ENCODE peak calls at places on chromosomes 4 and X, in nine cellular contexts. One of them, this sample, is unnamed.

GRCh38 chr4:1627417-1628313 is 56.4 kb downstream of the FAM53A start:
- DNase-seq in fibroblast of the aortic adventitia: no peak
- DNase-seq in right cardiac atrium: no peak
- DNase-seq in EL: no peak
- DNase-seq in activated naive CD4-positive, alpha-beta T cell treated with anti-CD3 and anti-CD28 coated beads, Interleukin-2, amount 50 U/mL, for 72 hours: no peak
- DNase-seq in heart left ventricle: no peak
- DNase-seq in right atrium auricular region: no peak
- DNase-seq in cardiac fibroblast: no peak
- DNase-seq in stimulated activated CD8-positive, alpha-beta memory T cell treated with anti-CD3 and anti-CD28 coated beads, Interleukin-4, amount 100 ng/mL, for 24 hours: no peak
- DNase-seq in this sample: no peak

GRCh38 chr4:81195475-81195874 is 19.5 kb downstream of the PRKG2 start:
- DNase-seq in right cardiac atrium: no peak
- DNase-seq in heart left ventricle: no peak
- DNase-seq in stimulated activated CD8-positive, alpha-beta memory T cell treated with anti-CD3 and anti-CD28 coated beads, Interleukin-4, amount 100 ng/mL, for 24 hours: no peak
- DNase-seq in EL: no peak
- DNase-seq in activated naive CD4-positive, alpha-beta T cell treated with anti-CD3 and anti-CD28 coated beads, Interleukin-2, amount 50 U/mL, for 72 hours: no peak
- DNase-seq in right atrium auricular region: no peak
- DNase-seq in cardiac fibroblast: no peak
- DNase-seq in fibroblast of the aortic adventitia: no peak
- DNase-seq in this sample: no peak

GRCh38 chr4:60241886-60242285 is 958.2 kb upstream of the ADGRL3 start:
- DNase-seq in fibroblast of the aortic adventitia: no peak
- DNase-seq in right atrium auricular region: no peak
- DNase-seq in cardiac fibroblast: no peak
- DNase-seq in EL: no peak
- DNase-seq in activated naive CD4-positive, alpha-beta T cell treated with anti-CD3 and anti-CD28 coated beads, Interleukin-2, amount 50 U/mL, for 72 hours: no peak
- DNase-seq in stimulated activated CD8-positive, alpha-beta memory T cell treated with anti-CD3 and anti-CD28 coated beads, Interleukin-4, amount 100 ng/mL, for 24 hours: no peak
- DNase-seq in right cardiac atrium: no peak
- DNase-seq in heart left ventricle: no peak
- DNase-seq in this sample: no peak

GRCh38 chr4:127856485-127857447 is 23.9 kb upstream of the PLK4 start:
- DNase-seq in EL: peak
- DNase-seq in fibroblast of the aortic adventitia: peak
- DNase-seq in heart left ventricle: no peak
- DNase-seq in stimulated activated CD8-positive, alpha-beta memory T cell treated with anti-CD3 and anti-CD28 coated beads, Interleukin-4, amount 100 ng/mL, for 24 hours: no peak
- DNase-seq in right cardiac atrium: no peak
- DNase-seq in cardiac fibroblast: peak
- DNase-seq in activated naive CD4-positive, alpha-beta T cell treated with anti-CD3 and anti-CD28 coated beads, Interleukin-2, amount 50 U/mL, for 72 hours: no peak
- DNase-seq in right atrium auricular region: no peak
- DNase-seq in this sample: peak

GRCh38 chrX:307261-308111 is 11.1 kb downstream of the GTPBP6 start:
- DNase-seq in stimulated activated CD8-positive, alpha-beta memory T cell treated with anti-CD3 and anti-CD28 coated beads, Interleukin-4, amount 100 ng/mL, for 24 hours: no peak
- DNase-seq in fibroblast of the aortic adventitia: no peak
- DNase-seq in heart left ventricle: peak
- DNase-seq in EL: no peak
- DNase-seq in activated naive CD4-positive, alpha-beta T cell treated with anti-CD3 and anti-CD28 coated beads, Interleukin-2, amount 50 U/mL, for 72 hours: no peak
- DNase-seq in cardiac fibroblast: no peak
- DNase-seq in right atrium auricular region: no peak
- DNase-seq in right cardiac atrium: peak
- DNase-seq in this sample: no peak

GRCh38 chr4:40321671-40322131 is 13.4 kb upstream of the CHRNA9 start:
- DNase-seq in right cardiac atrium: no peak
- DNase-seq in activated naive CD4-positive, alpha-beta T cell treated with anti-CD3 and anti-CD28 coated beads, Interleukin-2, amount 50 U/mL, for 72 hours: no peak
- DNase-seq in right atrium auricular region: no peak
- DNase-seq in EL: peak
- DNase-seq in fibroblast of the aortic adventitia: peak
- DNase-seq in cardiac fibroblast: peak
- DNase-seq in heart left ventricle: no peak
- DNase-seq in stimulated activated CD8-positive, alpha-beta memory T cell treated with anti-CD3 and anti-CD28 coated beads, Interleukin-4, amount 100 ng/mL, for 24 hours: no peak
- DNase-seq in this sample: peak

GRCh38 chr4:3047464-3048286 is 26.7 kb downstream of the HTT-AS start:
- DNase-seq in stimulated activated CD8-positive, alpha-beta memory T cell treated with anti-CD3 and anti-CD28 coated beads, Interleukin-4, amount 100 ng/mL, for 24 hours: peak
- DNase-seq in activated naive CD4-positive, alpha-beta T cell treated with anti-CD3 and anti-CD28 coated beads, Interleukin-2, amount 50 U/mL, for 72 hours: peak
- DNase-seq in cardiac fibroblast: peak
- DNase-seq in right cardiac atrium: peak
- DNase-seq in fibroblast of the aortic adventitia: peak
- DNase-seq in right atrium auricular region: peak
- DNase-seq in heart left ventricle: peak
- DNase-seq in EL: peak
- DNase-seq in this sample: peak

GRCh38 chr4:78656968-78657445 is 105.4 kb downstream of the ANXA3 start:
- DNase-seq in fibroblast of the aortic adventitia: no peak
- DNase-seq in right cardiac atrium: no peak
- DNase-seq in right atrium auricular region: no peak
- DNase-seq in activated naive CD4-positive, alpha-beta T cell treated with anti-CD3 and anti-CD28 coated beads, Interleukin-2, amount 50 U/mL, for 72 hours: no peak
- DNase-seq in stimulated activated CD8-positive, alpha-beta memory T cell treated with anti-CD3 and anti-CD28 coated beads, Interleukin-4, amount 100 ng/mL, for 24 hours: no peak
- DNase-seq in cardiac fibroblast: peak
- DNase-seq in heart left ventricle: peak
- DNase-seq in EL: no peak
- DNase-seq in this sample: no peak

GRCh38 chr4:11439836-11440235 is 11.1 kb upstream of the HS3ST1 start:
- DNase-seq in cardiac fibroblast: no peak
- DNase-seq in activated naive CD4-positive, alpha-beta T cell treated with anti-CD3 and anti-CD28 coated beads, Interleukin-2, amount 50 U/mL, for 72 hours: no peak
- DNase-seq in right cardiac atrium: no peak
- DNase-seq in fibroblast of the aortic adventitia: no peak
- DNase-seq in stimulated activated CD8-positive, alpha-beta memory T cell treated with anti-CD3 and anti-CD28 coated beads, Interleukin-4, amount 100 ng/mL, for 24 hours: no peak
- DNase-seq in right atrium auricular region: no peak
- DNase-seq in EL: no peak
- DNase-seq in heart left ventricle: no peak
- DNase-seq in this sample: no peak

GRCh38 chr4:19971829-19972228 is 279.9 kb upstream of the SLIT2 start:
- DNase-seq in fibroblast of the aortic adventitia: peak
- DNase-seq in stimulated activated CD8-positive, alpha-beta memory T cell treated with anti-CD3 and anti-CD28 coated beads, Interleukin-4, amount 100 ng/mL, for 24 hours: no peak
- DNase-seq in activated naive CD4-positive, alpha-beta T cell treated with anti-CD3 and anti-CD28 coated beads, Interleukin-2, amount 50 U/mL, for 72 hours: no peak
- DNase-seq in right atrium auricular region: no peak
- DNase-seq in EL: peak
- DNase-seq in cardiac fibroblast: peak
- DNase-seq in heart left ventricle: no peak
- DNase-seq in right cardiac atrium: no peak
- DNase-seq in this sample: peak

GRCh38 chr4:97828646-97829045 is 314.6 kb downstream of the STPG2 start:
- DNase-seq in activated naive CD4-positive, alpha-beta T cell treated with anti-CD3 and anti-CD28 coated beads, Interleukin-2, amount 50 U/mL, for 72 hours: no peak
- DNase-seq in heart left ventricle: no peak
- DNase-seq in stimulated activated CD8-positive, alpha-beta memory T cell treated with anti-CD3 and anti-CD28 coated beads, Interleukin-4, amount 100 ng/mL, for 24 hours: no peak
- DNase-seq in fibroblast of the aortic adventitia: no peak
- DNase-seq in right atrium auricular region: no peak
- DNase-seq in right cardiac atrium: no peak
- DNase-seq in EL: no peak
- DNase-seq in cardiac fibroblast: no peak
- DNase-seq in this sample: no peak

GRCh38 chr4:176792348-176793059 is at the start of gene VEGFC:
- DNase-seq in right atrium auricular region: no peak
- DNase-seq in activated naive CD4-positive, alpha-beta T cell treated with anti-CD3 and anti-CD28 coated beads, Interleukin-2, amount 50 U/mL, for 72 hours: no peak
- DNase-seq in heart left ventricle: peak
- DNase-seq in EL: peak
- DNase-seq in cardiac fibroblast: peak
- DNase-seq in right cardiac atrium: peak
- DNase-seq in fibroblast of the aortic adventitia: peak
- DNase-seq in stimulated activated CD8-positive, alpha-beta memory T cell treated with anti-CD3 and anti-CD28 coated beads, Interleukin-4, amount 100 ng/mL, for 24 hours: no peak
- DNase-seq in this sample: no peak

This sample was measured in renal cortical epithelial cell.